ENCODE peak calls at places on chromosomes 2 and 18, in eight cellular contexts. One of them, this sample, is unnamed.

GRCh38 chr2:207487650-207488315 is 42.0 kb upstream of the CREB1 start:
- DNase-seq in hypothalamus: no peak
- DNase-seq in stromal cell of bone marrow: peak; percentile 88
- DNase-seq in GM20000: no peak
- DNase-seq in iris pigment epithelial cell: peak; percentile 94
- DNase-seq in GM19239: no peak
- DNase-seq in COR-L47: no peak
- DNase-seq in Right ventricle myocardium superior: no peak
- DNase-seq in this sample: no peak

GRCh38 chr2:28688784-28689183 is 62.8 kb upstream of the PPP1CB start:
- DNase-seq in hypothalamus: no peak
- DNase-seq in stromal cell of bone marrow: no peak
- DNase-seq in GM20000: no peak
- DNase-seq in iris pigment epithelial cell: no peak
- DNase-seq in GM19239: no peak
- DNase-seq in COR-L47: no peak
- DNase-seq in Right ventricle myocardium superior: no peak
- DNase-seq in this sample: no peak

GRCh38 chr18:23258566-23259265 is 123.4 kb downstream of the CABLES1 start:
- DNase-seq in hypothalamus: no peak
- DNase-seq in stromal cell of bone marrow: no peak
- DNase-seq in GM20000: no peak
- DNase-seq in iris pigment epithelial cell: no peak
- DNase-seq in GM19239: no peak
- DNase-seq in COR-L47: no peak
- DNase-seq in Right ventricle myocardium superior: no peak
- DNase-seq in this sample: no peak

GRCh38 chr2:210086292-210086691 is 83.9 kb downstream of the RPE start:
- DNase-seq in hypothalamus: no peak
- DNase-seq in stromal cell of bone marrow: peak; percentile 8
- DNase-seq in GM20000: no peak
- DNase-seq in iris pigment epithelial cell: peak; percentile 46
- DNase-seq in GM19239: no peak
- DNase-seq in COR-L47: no peak
- DNase-seq in Right ventricle myocardium superior: no peak
- DNase-seq in this sample: no peak

GRCh38 chr2:26300234-26300641 is 45.7 kb upstream of the SELENOI start:
- DNase-seq in hypothalamus: no peak
- DNase-seq in stromal cell of bone marrow: no peak
- DNase-seq in GM20000: no peak
- DNase-seq in iris pigment epithelial cell: peak; percentile 45
- DNase-seq in GM19239: no peak
- DNase-seq in COR-L47: no peak
- DNase-seq in Right ventricle myocardium superior: no peak
- DNase-seq in this sample: no peak

GRCh38 chr2:10831387-10831985 is 18.9 kb upstream of the PDIA6 start:
- DNase-seq in hypothalamus: no peak
- DNase-seq in stromal cell of bone marrow: no peak
- DNase-seq in GM20000: no peak
- DNase-seq in iris pigment epithelial cell: no peak
- DNase-seq in GM19239: no peak
- DNase-seq in COR-L47: no peak
- DNase-seq in Right ventricle myocardium superior: no peak
- DNase-seq in this sample: no peak

GRCh38 chr2:234641086-234641485 is 144.2 kb upstream of the ARL4C start:
- DNase-seq in hypothalamus: no peak
- DNase-seq in stromal cell of bone marrow: no peak
- DNase-seq in GM20000: no peak
- DNase-seq in iris pigment epithelial cell: no peak
- DNase-seq in GM19239: no peak
- DNase-seq in COR-L47: no peak
- DNase-seq in Right ventricle myocardium superior: no peak
- DNase-seq in this sample: no peak

GRCh38 chr2:237213325-237214040 is 127.8 kb downstream of the COPS8 start:
- DNase-seq in hypothalamus: no peak
- DNase-seq in stromal cell of bone marrow: peak; percentile 87
- DNase-seq in GM20000: no peak
- DNase-seq in iris pigment epithelial cell: peak; percentile 90
- DNase-seq in GM19239: no peak
- DNase-seq in COR-L47: no peak
- DNase-seq in Right ventricle myocardium superior: peak; percentile 76
- DNase-seq in this sample: no peak

GRCh38 chr2:28277466-28277865 is 115.2 kb upstream of the FOSL2 start:
- DNase-seq in hypothalamus: no peak
- DNase-seq in stromal cell of bone marrow: no peak
- DNase-seq in GM20000: no peak
- DNase-seq in iris pigment epithelial cell: no peak
- DNase-seq in GM19239: no peak
- DNase-seq in COR-L47: peak; percentile 53
- DNase-seq in Right ventricle myocardium superior: no peak
- DNase-seq in this sample: no peak

GRCh38 chr2:172100080-172101007 is 2.4 kb downstream of the DLX2 start:
- DNase-seq in hypothalamus: no peak
- DNase-seq in stromal cell of bone marrow: no peak
- DNase-seq in GM20000: peak; percentile 45
- DNase-seq in iris pigment epithelial cell: no peak
- DNase-seq in GM19239: no peak
- DNase-seq in COR-L47: no peak
- DNase-seq in Right ventricle myocardium superior: no peak
- DNase-seq in this sample: no peak

GRCh38 chr2:160596431-160596830 is 102.8 kb upstream of the RBMS1 start:
- DNase-seq in hypothalamus: no peak
- DNase-seq in stromal cell of bone marrow: no peak
- DNase-seq in GM20000: no peak
- DNase-seq in iris pigment epithelial cell: no peak
- DNase-seq in GM19239: no peak
- DNase-seq in COR-L47: no peak
- DNase-seq in Right ventricle myocardium superior: no peak
- DNase-seq in this sample: no peak

GRCh38 chr2:70557171-70557838 is 3.7 kb upstream of the TGFA start:
- DNase-seq in hypothalamus: peak; percentile 44
- DNase-seq in stromal cell of bone marrow: no peak
- DNase-seq in GM20000: no peak
- DNase-seq in iris pigment epithelial cell: peak; percentile 17
- DNase-seq in GM19239: no peak
- DNase-seq in COR-L47: peak; percentile 45
- DNase-seq in Right ventricle myocardium superior: no peak
- DNase-seq in this sample: no peak

GRCh38 chr2:159077869-159078268 is 109.4 kb downstream of the TANC1 start:
- DNase-seq in hypothalamus: no peak
- DNase-seq in stromal cell of bone marrow: no peak
- DNase-seq in GM20000: no peak
- DNase-seq in iris pigment epithelial cell: no peak
- DNase-seq in GM19239: no peak
- DNase-seq in COR-L47: no peak
- DNase-seq in Right ventricle myocardium superior: no peak
- DNase-seq in this sample: no peak

GRCh38 chr18:70280007-70280925 is 8.6 kb upstream of the SOCS6 start:
- DNase-seq in hypothalamus: no peak
- DNase-seq in stromal cell of bone marrow: no peak
- DNase-seq in GM20000: no peak
- DNase-seq in iris pigment epithelial cell: peak; percentile 34
- DNase-seq in GM19239: no peak
- DNase-seq in COR-L47: no peak
- DNase-seq in Right ventricle myocardium superior: no peak
- DNase-seq in this sample: no peak

GRCh38 chr2:6290626-6291025 is 575.1 kb downstream of the CMPK2 start:
- DNase-seq in hypothalamus: no peak
- DNase-seq in stromal cell of bone marrow: no peak
- DNase-seq in GM20000: no peak
- DNase-seq in iris pigment epithelial cell: no peak
- DNase-seq in GM19239: no peak
- DNase-seq in COR-L47: peak; percentile 81
- DNase-seq in Right ventricle myocardium superior: no peak
- DNase-seq in this sample: no peak

GRCh38 chr2:85604568-85605339 is 2.3 kb upstream of the TMEM150A start:
- DNase-seq in hypothalamus: no peak
- DNase-seq in stromal cell of bone marrow: no peak
- DNase-seq in GM20000: no peak
- DNase-seq in iris pigment epithelial cell: peak; percentile 72
- DNase-seq in GM19239: no peak
- DNase-seq in COR-L47: no peak
- DNase-seq in Right ventricle myocardium superior: no peak
- DNase-seq in this sample: no peak

GRCh38 chr18:34729264-34729663 is 19.2 kb downstream of the DTNA start:
- DNase-seq in hypothalamus: no peak
- DNase-seq in stromal cell of bone marrow: no peak
- DNase-seq in GM20000: peak; percentile 14
- DNase-seq in iris pigment epithelial cell: peak; percentile 54
- DNase-seq in GM19239: no peak
- DNase-seq in COR-L47: peak; percentile 17
- DNase-seq in Right ventricle myocardium superior: no peak
- DNase-seq in this sample: no peak

GRCh38 chr18:3498705-3499451 is 48.9 kb downstream of the TGIF1 start:
- DNase-seq in hypothalamus: no peak
- DNase-seq in stromal cell of bone marrow: no peak
- DNase-seq in GM20000: peak; percentile 42
- DNase-seq in iris pigment epithelial cell: peak; percentile 54
- DNase-seq in GM19239: no peak
- DNase-seq in COR-L47: peak; percentile 50
- DNase-seq in Right ventricle myocardium superior: peak; percentile 56
- DNase-seq in this sample: no peak

GRCh38 chr2:173124441-173124840 is 48.8 kb downstream of the MAP3K20 start:
- DNase-seq in hypothalamus: no peak
- DNase-seq in stromal cell of bone marrow: no peak
- DNase-seq in GM20000: no peak
- DNase-seq in iris pigment epithelial cell: peak; percentile 44
- DNase-seq in GM19239: no peak
- DNase-seq in COR-L47: no peak
- DNase-seq in Right ventricle myocardium superior: no peak
- DNase-seq in this sample: no peak

GRCh38 chr2:109066501-109066900 is 62.5 kb upstream of the SH3RF3 start:
- DNase-seq in hypothalamus: no peak
- DNase-seq in stromal cell of bone marrow: no peak
- DNase-seq in GM20000: no peak
- DNase-seq in iris pigment epithelial cell: no peak
- DNase-seq in GM19239: no peak
- DNase-seq in COR-L47: no peak
- DNase-seq in Right ventricle myocardium superior: no peak
- DNase-seq in this sample: no peak

This sample was measured in GM18507.